ENCODE peak calls at places on chromosomes 16 and 17, in four cellular contexts. W is mesenchymal stem cell, B is neuronal stem cell, R is H1. V is an unnamed sample.

GRCh38 chr16:73976661-73977060 is 320.0 kb upstream of the PSMD7 start:
- DNase-seq in W (no peak), B (no peak), R (no peak), V (no peak)

GRCh38 chr17:17943281-17943984 is 28.8 kb downstream of the TOM1L2 start:
- DNase-seq in W (no peak), B (no peak), R (no peak), V (no peak)

GRCh38 chr16:23803591-23804123 is 32.1 kb upstream of the PRKCB start:
- DNase-seq in W (no peak), B (peak; percentile 26), R (peak; percentile 31), V (peak; percentile 82)

GRCh38 chr16:6211644-6212043 is 1114.0 kb upstream of the EEF2KMT start:
- DNase-seq in W (no peak), B (no peak), R (no peak), V (no peak)

GRCh38 chr16:27365142-27366089 is 36.6 kb upstream of the IL21R start:
- DNase-seq in W (peak; percentile 58), B (no peak), R (no peak), V (no peak)

GRCh38 chr17:11511696-11512095 is 86.6 kb upstream of the DNAH9 start:
- DNase-seq in W (no peak), B (no peak), R (no peak), V (no peak)

GRCh38 chr17:1001640-1002411 is 4.9 kb downstream of the TIMM22 start:
- DNase-seq in W (peak; percentile 79), B (no peak), R (no peak), V (no peak)

GRCh38 chr17:2398655-2399571 is 1.9 kb downstream of the MNT start:
- DNase-seq in W (peak; percentile 85), B (peak; percentile 72), R (no peak), V (peak; percentile 89)

GRCh38 chr16:84144301-84144858 is 597 bp downstream of the HSDL1 start:
- DNase-seq in W (peak; percentile 41), B (no peak), R (no peak), V (no peak)

GRCh38 chr17:79664925-79665738 is 54.3 kb upstream of the RBFOX3 start:
- DNase-seq in W (no peak), B (no peak), R (no peak), V (peak; percentile 82)

GRCh38 chr16:30914849-30915248 is 8.5 kb upstream of the FBXL19 start:
- DNase-seq in W (no peak), B (no peak), R (no peak), V (no peak)

GRCh38 chr17:82590216-82590615 is 58.0 kb downstream of the WDR45B start:
- DNase-seq in W (no peak), B (no peak), R (no peak), V (no peak)

GRCh38 chr17:49548506-49549310 is 27.0 kb upstream of the NXPH3 start:
- DNase-seq in W (peak; percentile 40), B (no peak), R (no peak), V (peak; percentile 91)

GRCh38 chr16:10876799-10877341 is at the start of gene CIITA:
- DNase-seq in W (no peak), B (no peak), R (no peak), V (peak; percentile 41)

GRCh38 chr16:56643080-56643778 is 4.8 kb downstream of the MT1A start:
- DNase-seq in W (no peak), B (no peak), R (no peak), V (peak; percentile 79)

GRCh38 chr17:47732399-47733046 is 513 bp upstream of the TBX21 start:
- DNase-seq in W (no peak), B (no peak), R (no peak), V (peak; percentile 49)

GRCh38 chr17:12789075-12789975 is at the start of gene ARHGAP44:
- DNase-seq in W (peak; percentile 53), B (peak; percentile 65), R (peak; percentile 46), V (peak; percentile 92)

GRCh38 chr17:1174490-1174889 is 5.3 kb downstream of the ABR start:
- DNase-seq in W (no peak), B (no peak), R (no peak), V (no peak)

GRCh38 chr17:18933102-18934058 is 18.6 kb upstream of the SLC5A10 start:
- DNase-seq in W (no peak), B (no peak), R (no peak), V (no peak)

GRCh38 chr17:35069311-35069710 is 5.8 kb upstream of the RFFL start:
- DNase-seq in W (peak; percentile 36), B (no peak), R (no peak), V (no peak)

GRCh38 chr17:51200846-51201245 is 34.6 kb downstream of the NME2 start:
- DNase-seq in W (no peak), B (no peak), R (no peak), V (no peak)

GRCh38 chr16:87129771-87130170 is 187.4 kb downstream of the C16orf95 start:
- DNase-seq in W (peak; percentile 61), B (no peak), R (no peak), V (peak; percentile 61)

GRCh38 chr16:8958344-8958808 is 5.3 kb downstream of the USP7 start:
- DNase-seq in W (peak; percentile 89), B (no peak), R (no peak), V (no peak)

GRCh38 chr16:28308794-28309535 is 16.6 kb downstream of the SBK1 start:
- DNase-seq in W (no peak), B (no peak), R (no peak), V (no peak)

DNA sequence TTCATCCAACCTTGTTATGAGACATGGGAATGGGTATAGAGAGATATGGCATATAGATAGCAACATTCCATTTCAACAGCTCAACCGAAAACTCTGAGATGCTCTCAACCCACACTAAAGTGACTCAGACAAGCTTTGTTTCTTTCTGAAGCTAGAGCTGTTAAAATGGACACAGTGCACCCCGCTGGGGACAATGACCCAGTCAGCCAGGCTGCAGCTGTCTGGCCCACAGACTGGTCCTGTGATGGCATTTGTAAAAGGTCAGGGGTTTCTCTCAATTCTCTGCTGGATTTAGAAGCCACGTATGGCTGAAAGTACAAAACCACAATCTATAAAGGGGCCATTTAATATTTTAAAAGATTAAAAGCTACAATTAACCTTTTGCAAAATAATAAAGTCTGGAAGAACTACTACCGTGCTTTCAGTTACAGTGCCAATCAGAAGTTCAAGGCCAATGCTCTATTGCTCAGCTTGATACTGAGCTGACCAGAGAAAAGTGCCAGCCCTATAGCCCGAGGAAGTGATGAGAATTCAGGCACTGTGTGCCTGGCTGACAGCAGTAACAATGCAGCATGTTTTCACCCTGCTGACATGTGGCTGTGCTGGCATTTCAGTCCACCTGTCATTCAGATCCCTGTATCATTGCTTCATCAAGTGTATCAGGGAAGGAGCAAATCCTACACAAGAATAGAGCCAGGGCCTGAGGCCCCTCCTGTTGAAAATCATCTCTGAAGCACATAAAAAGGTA is 60.2 kb downstream of the TEX2 start:
- DNase-seq in W (peak; percentile 72), B (no peak), R (no peak), V (no peak)
- H3K18ac ChIP-seq in W (peak overlapping the region; percentile 18), B (no peak overlapping the region), R (no peak overlapping the region), V (no peak overlapping the region)

GRCh38 chr16:50313596-50314483 is 47.5 kb downstream of the ADCY7 start:
- DNase-seq in W (no peak), B (no peak), R (no peak), V (peak; percentile 28)
- H2AK5ac ChIP-seq in W (no peak overlapping the region), B (no peak overlapping the region), R (no peak overlapping the region), V (no peak overlapping the region)

DNA sequence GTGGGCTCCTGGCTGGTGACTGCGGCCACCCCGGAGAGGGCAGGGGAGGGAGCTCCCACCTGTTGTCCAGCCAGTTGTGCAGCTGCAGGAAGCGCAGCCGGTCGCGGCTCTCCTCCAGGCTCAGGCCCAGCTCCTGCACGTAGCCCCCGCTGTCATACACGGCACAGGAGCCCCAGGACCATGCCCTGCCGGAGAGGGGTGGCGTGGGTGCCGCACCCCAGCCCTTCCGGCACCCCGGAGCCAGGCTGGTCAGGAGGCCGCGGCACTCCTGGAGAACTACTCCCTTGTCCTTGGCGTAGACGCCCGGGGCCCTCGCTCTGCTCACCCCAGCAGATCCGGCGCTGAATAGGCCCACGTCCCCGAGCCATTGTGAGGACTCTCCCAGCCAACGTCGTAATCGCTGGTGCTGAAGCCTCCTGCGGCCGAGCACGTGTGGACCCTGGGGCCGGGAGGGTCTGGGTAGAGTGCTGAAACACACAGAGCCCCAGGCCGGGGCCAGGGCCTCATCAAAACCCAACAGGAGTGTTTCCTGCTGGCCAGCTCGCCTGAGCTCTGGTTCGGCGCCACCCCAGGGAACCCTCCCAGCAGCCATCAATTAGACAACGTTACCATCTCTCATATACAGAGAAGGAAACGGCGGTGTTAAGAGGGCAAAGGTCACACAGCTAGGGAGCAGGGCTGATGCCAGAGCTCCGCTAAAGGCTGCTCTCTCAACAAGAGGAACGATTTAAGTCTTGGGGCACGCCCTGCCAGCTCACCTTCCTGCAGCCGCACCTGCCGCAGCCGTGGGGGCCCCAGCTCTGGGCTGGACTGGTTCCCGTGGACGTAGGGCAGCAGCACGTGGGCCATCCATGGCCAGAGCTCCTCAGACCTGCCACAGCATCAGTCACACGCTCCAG is 43.7 kb downstream of the PKD1 start:
- DNase-seq in W (peak; percentile 13), B (no peak), R (no peak), V (peak; percentile 50)
- H3K18ac ChIP-seq in W (peak overlapping the region; percentile 50), B (peak overlapping the region; percentile 99), R (no peak overlapping the region), V (no peak overlapping the region)

GRCh38 chr16:85333744-85334640 is 221.7 kb upstream of the CIBAR2 start:
- DNase-seq in W (no peak), B (no peak), R (no peak), V (no peak)
- H2AK5ac ChIP-seq in W (peak overlapping the region; percentile 45), B (peak overlapping the region; percentile 98), R (peak overlapping the region; percentile 46), V (no peak overlapping the region)

GRCh38 chr17:56269998-56270397 is 116.7 kb downstream of the ANKFN1 start:
- DNase-seq in W (no peak), B (no peak), R (no peak), V (no peak)
- H3K18ac ChIP-seq in W (no peak overlapping the region), B (no peak overlapping the region), R (no peak overlapping the region), V (no peak overlapping the region)

V was measured in H9.